ENCODE peak calls at places on chromosome 16, in eight cellular contexts. V is Right ventricle myocardium superior; X is body of pancreas; U is NCI-H226; O is AG10803; A is GM06990; S is CD8-positive, alpha-beta T cell; F is NB4. Y is an unnamed sample.

GRCh38 chr16:64426131-64426666 is 695.7 kb downstream of the CDH11 start:
- DNase-seq in V (no peak), X (no peak), U (no peak), O (no peak), A (no peak), S (no peak), F (no peak), Y (no peak)

GRCh38 chr16:84144301-84144858 is 597 bp downstream of the HSDL1 start:
- DNase-seq in V (peak), X (peak), U (no peak), O (no peak), A (peak), S (peak), F (peak), Y (peak)

GRCh38 chr16:2039286-2040030 is 8.2 kb downstream of the NTHL1 start:
- DNase-seq in V (peak), X (no peak), U (no peak), O (peak), A (no peak), S (no peak), F (no peak), Y (no peak)

GRCh38 chr16:15704545-15704987 is 54.5 kb downstream of the NDE1 start:
- DNase-seq in V (peak), X (peak), U (peak), O (peak), A (no peak), S (peak), F (peak), Y (peak)

GRCh38 chr16:80725566-80726162 is 78.7 kb downstream of the CDYL2 start:
- DNase-seq in V (no peak), X (no peak), U (no peak), O (no peak), A (no peak), S (no peak), F (no peak), Y (no peak)

GRCh38 chr16:59478806-59479205 is 744.7 kb upstream of the GOT2 start:
- DNase-seq in V (no peak), X (no peak), U (no peak), O (peak), A (no peak), S (no peak), F (peak), Y (no peak)

GRCh38 chr16:87461466-87461975 is 31.3 kb downstream of the ZCCHC14 start:
- DNase-seq in V (peak), X (peak), U (peak), O (no peak), A (peak), S (no peak), F (no peak), Y (peak)

GRCh38 chr16:8489580-8489979 is 100.7 kb downstream of the TMEM114 start:
- DNase-seq in V (no peak), X (no peak), U (no peak), O (no peak), A (no peak), S (no peak), F (no peak), Y (no peak)

GRCh38 chr16:82584553-82585152 is 42.1 kb upstream of the CDH13 start:
- DNase-seq in V (no peak), X (no peak), U (no peak), O (peak), A (no peak), S (no peak), F (no peak), Y (no peak)

GRCh38 chr16:73565263-73565662 is 517.3 kb upstream of the ZFHX3 start:
- DNase-seq in V (no peak), X (no peak), U (no peak), O (no peak), A (no peak), S (no peak), F (peak), Y (no peak)

GRCh38 chr16:77066896-77067496 is 124.0 kb upstream of the MON1B start:
- DNase-seq in V (no peak), X (no peak), U (no peak), O (no peak), A (no peak), S (no peak), F (no peak), Y (no peak)

GRCh38 chr16:19559242-19559910 is 3.9 kb downstream of the VPS35L start:
- DNase-seq in V (no peak), X (no peak), U (no peak), O (peak), A (no peak), S (no peak), F (peak), Y (peak)

Y was measured in nephron progenitor cell.